ENCODE peak calls at places on chromosomes 2 and 18, in five cellular contexts. F is heart right ventricle, D is B cell, M is BJ, L is GM23338. U is an unnamed sample.

GRCh38 chr2:96888082-96889011 is 18.5 kb upstream of the SEMA4C start:
- DNase-seq in F (no peak), D (peak), M (no peak), L (no peak), U (no peak)

GRCh38 chr2:118696786-118697465 is 150.5 kb downstream of the EN1 start:
- DNase-seq in F (no peak), D (no peak), M (no peak), L (no peak), U (no peak)

GRCh38 chr18:32661486-32662299 is 111.1 kb downstream of the KLHL14 start:
- DNase-seq in F (no peak), D (no peak), M (no peak), L (no peak), U (no peak)

GRCh38 chr2:218081063-218081462 is 12.0 kb downstream of the RUFY4 start:
- DNase-seq in F (no peak), D (no peak), M (no peak), L (no peak), U (no peak)

GRCh38 chr18:29712785-29713184 is 1329.8 kb downstream of the DSC3 start:
- DNase-seq in F (no peak), D (no peak), M (no peak), L (peak), U (no peak)

GRCh38 chr2:221097568-221097915 is 474.6 kb downstream of the EPHA4 start:
- DNase-seq in F (no peak), D (no peak), M (peak), L (no peak), U (no peak)

GRCh38 chr2:173079968-173080860 is 4.6 kb downstream of the MAP3K20 start:
- DNase-seq in F (no peak), D (no peak), M (peak), L (no peak), U (no peak)

GRCh38 chr2:104844813-104845551 is 8.9 kb upstream of the POU3F3 start:
- DNase-seq in F (no peak), D (peak), M (no peak), L (peak), U (no peak)

GRCh38 chr2:229344151-229344551 is 73.1 kb upstream of the PID1 start:
- DNase-seq in F (no peak), D (no peak), M (peak), L (no peak), U (no peak)

GRCh38 chr2:28296904-28297303 is 95.8 kb upstream of the FOSL2 start:
- DNase-seq in F (no peak), D (no peak), M (no peak), L (no peak), U (no peak)

GRCh38 chr2:9174771-9175441 is 31.7 kb upstream of the ASAP2 start:
- DNase-seq in F (no peak), D (no peak), M (peak), L (peak), U (no peak)

GRCh38 chr2:178865537-178865936 is 58.3 kb upstream of the TTN start:
- DNase-seq in F (no peak), D (no peak), M (no peak), L (no peak), U (no peak)

GRCh38 chr2:73175663-73176204 is 26.6 kb upstream of the NOTO start:
- DNase-seq in F (peak), D (peak), M (no peak), L (peak), U (peak)

GRCh38 chr2:129859141-129859540 is 120.3 kb upstream of the RAB6C start:
- DNase-seq in F (no peak), D (no peak), M (no peak), L (no peak), U (no peak)
- TF ChIP-seq CTCF in F (no peak), D (no peak), M (no peak), L (peak), U (no peak)

GRCh38 chr18:63515799-63516198 is 26.4 kb upstream of the SERPINB12 start:
- DNase-seq in F (no peak), D (no peak), M (no peak), L (no peak), U (no peak)

GRCh38 chr18:63508634-63509033 is 31.9 kb downstream of the SERPINB5 start:
- DNase-seq in F (no peak), D (no peak), M (no peak), L (no peak), U (no peak)

GRCh38 chr18:63514326-63514725 is 27.8 kb upstream of the SERPINB12 start:
- DNase-seq in F (no peak), D (no peak), M (no peak), L (peak), U (no peak)

GRCh38 chr18:63515279-63515678 is 26.9 kb upstream of the SERPINB12 start:
- DNase-seq in F (no peak), D (no peak), M (no peak), L (peak), U (no peak)

DNA sequence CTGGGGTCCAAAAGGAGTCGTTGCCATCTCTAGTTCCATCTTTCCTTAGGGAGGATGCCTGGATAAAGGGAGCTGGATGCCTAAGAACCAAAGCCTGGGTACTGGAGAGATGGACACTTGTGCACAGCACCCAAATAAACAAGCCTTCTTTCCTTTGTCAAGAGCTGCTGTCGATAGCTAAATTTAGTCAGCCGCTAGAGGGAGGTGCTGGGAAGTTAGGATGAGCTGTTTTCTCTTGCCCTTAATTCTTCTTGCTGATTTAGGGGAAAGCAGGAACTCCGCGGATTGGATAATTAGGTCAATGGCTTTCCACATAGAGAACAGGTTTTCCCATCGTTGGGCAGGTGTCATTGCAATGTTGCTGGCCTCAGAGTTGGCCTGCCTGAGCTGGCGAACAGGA is 30.9 kb upstream of the SERPINB12 start:
- DNase-seq in F (peak), D (no peak), M (no peak), L (peak), U (peak)
- TF ChIP-seq CTCF in F (no peak), D (peak), M (peak), L (peak), U (peak)

GRCh38 chr2:332592-332991 is 44.7 kb upstream of the ALKAL2 start:
- DNase-seq in F (no peak), D (no peak), M (no peak), L (peak), U (no peak)
- TF ChIP-seq CTCF in F (no peak), D (no peak), M (no peak), L (peak), U (peak)

DNA sequence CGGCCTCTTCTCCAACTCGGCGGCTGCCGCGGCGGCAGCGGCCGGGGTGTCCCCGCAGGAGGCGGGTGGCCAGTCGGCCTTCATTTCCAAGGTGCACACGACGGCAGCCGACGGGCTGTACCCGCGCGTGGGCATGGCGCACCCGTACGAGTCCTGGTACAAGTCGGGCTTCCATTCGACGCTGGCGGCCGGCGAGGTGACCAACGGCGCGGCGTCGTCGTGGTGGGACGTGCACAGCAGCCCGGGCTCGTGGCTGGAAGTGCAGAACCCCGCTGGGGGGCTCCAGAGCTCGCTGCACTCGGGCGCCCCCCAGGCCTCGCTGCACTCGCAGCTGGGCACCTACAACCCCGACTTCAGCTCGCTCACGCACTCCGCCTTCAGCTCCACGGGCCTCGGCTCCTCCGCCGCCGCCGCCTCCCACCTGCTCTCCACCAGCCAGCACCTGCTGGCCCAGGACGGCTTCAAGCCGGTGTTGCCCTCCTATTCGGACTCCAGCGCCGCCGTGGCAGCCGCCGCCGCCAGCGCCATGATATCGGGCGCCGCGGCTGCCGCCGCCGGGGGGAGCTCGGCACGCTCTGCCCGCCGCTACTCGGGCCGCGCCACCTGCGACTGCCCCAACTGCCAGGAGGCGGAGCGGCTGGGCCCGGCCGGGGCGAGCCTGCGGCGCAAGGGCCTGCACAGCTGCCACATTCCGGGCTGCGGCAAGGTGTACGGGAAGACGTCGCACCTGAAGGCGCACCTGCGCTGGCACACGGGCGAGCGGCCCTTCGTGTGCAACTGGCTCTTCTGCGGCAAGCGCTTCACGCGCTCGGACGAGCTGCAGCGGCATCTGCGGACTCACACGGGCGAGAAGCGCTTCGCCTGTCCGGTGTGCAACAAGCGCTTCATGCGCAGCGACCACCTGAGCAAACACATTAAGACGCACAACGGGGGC is 1.9 kb downstream of the SP9 start:
- DNase-seq in F (no peak), D (peak), M (no peak), L (peak), U (peak)
- TF ChIP-seq CTCF in F (no peak), D (peak), M (no peak), L (peak), U (no peak)

GRCh38 chr2:125364181-125364806 is 1291.7 kb upstream of the GYPC start:
- DNase-seq in F (no peak), D (no peak), M (no peak), L (no peak), U (no peak)
- TF ChIP-seq CTCF in F (no peak), D (no peak), M (no peak), L (no peak), U (no peak)

GRCh38 chr18:63869374-63869773 is 18.1 kb upstream of the SERPINB2 start:
- DNase-seq in F (no peak), D (no peak), M (peak), L (no peak), U (no peak)

GRCh38 chr18:63867368-63867767 is 20.1 kb upstream of the SERPINB2 start:
- DNase-seq in F (no peak), D (no peak), M (no peak), L (no peak), U (no peak)

GRCh38 chr18:63872586-63872985 is 14.9 kb upstream of the SERPINB2 start:
- DNase-seq in F (no peak), D (no peak), M (no peak), L (no peak), U (no peak)

GRCh38 chr18:63868546-63868945 is 19.0 kb upstream of the SERPINB2 start:
- DNase-seq in F (no peak), D (no peak), M (no peak), L (no peak), U (no peak)

DNA sequence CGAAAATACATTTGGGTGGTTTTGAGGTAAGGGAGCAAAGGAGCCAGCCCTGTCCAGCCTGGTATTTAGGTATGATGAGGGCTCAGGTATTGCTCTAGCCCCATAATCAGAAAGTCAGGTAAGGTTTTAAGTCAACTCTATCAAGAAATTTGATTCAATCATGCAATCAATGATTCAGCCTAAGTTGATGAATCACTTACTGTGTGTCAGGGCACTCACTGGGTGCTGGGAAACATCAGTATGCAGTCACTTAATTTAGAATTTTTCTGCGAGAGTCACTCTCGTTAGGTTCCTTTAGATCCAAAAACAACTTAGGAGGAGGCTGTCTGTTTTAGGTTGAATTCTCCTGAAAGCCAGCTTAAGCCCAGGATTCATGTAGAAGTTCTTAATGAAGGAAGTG is 17.7 kb upstream of the SERPINB2 start:
- DNase-seq in F (no peak), D (no peak), M (no peak), L (no peak), U (no peak)
- TF ChIP-seq CTCF in F (no peak), D (no peak), M (no peak), L (no peak), U (no peak)

DNA sequence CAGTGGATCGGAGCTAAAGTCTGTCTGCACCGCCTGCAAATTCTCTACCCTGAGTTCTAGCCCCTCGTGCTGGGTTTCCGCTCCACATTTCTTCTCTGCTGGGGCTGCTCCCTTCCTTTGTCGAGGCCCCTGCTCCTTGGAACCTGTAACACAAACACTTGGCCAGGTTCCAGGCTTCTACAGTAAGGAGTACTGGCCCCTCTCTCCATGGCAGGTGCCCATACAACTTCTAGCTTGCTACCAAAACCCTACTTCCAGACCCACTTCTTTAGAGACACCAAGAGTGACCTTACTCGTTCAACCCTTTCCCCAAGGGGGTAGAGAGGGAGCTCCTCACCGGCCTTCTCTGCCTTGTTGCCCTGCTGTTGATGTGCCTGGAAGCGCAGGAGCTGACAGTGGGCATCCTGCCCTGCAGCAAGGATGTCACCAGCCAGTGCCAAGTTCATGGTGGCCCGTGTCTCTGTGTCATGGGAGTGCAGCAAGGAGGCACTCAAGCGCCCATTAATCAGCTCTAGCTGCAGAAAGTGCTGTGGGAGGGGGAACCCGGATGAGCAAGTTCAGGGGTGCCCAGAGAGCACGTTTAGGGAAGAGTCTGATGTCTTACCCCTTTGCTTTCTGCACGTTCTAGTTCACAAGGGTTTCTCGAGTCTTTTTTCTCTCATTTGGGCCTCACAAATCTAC is 1.1 kb downstream of the PREB start:
- DNase-seq in F (no peak), D (no peak), M (no peak), L (no peak), U (peak)
- TF ChIP-seq CTCF in F (no peak), D (no peak), M (no peak), L (no peak), U (no peak)

DNA sequence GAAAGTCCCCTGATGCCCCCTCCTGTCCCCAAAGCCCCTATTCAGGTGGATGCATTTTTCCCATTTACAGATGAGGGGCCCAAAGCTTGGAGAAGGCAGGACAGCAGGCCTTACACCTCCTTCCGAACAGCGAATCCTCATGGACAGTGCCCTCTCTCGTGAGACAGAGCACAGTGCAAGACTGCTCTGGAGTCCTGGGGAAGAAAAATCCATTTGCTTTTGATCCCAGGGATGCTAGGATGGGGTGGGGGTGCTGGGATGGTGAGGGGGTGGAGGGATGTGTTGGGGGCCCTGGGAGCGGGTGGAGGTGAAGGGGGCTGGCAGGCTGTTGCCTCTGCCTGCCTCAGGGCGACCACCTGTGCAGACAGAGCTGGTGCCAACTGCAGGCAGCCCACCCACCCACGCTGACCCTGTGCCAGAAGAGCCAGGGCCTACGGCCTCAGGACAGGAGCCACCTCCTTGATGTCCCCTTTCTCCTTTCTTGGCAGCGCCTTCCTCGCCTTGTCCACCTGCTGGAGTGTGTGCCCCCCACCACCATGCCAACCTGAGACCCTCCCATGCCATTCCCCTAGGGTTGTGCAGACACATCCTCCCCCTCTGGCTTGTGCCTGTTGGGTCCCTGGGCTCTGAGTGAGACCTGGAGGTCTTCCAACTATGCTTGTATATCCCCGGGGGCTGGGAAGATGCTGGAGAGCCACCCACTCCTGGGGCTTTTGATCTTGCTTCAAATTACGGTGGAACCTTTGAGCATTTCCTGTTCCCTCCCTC is 66.3 kb upstream of the SH3RF3 start:
- DNase-seq in F (no peak), D (no peak), M (no peak), L (peak), U (no peak)
- TF ChIP-seq CTCF in F (no peak), D (no peak), M (no peak), L (peak), U (no peak)

U was measured in activated CD8-positive, alpha-beta T cell treated with anti-CD3 and anti-CD28 coated beads for 36 hours.